ENCODE peak calls at places on chromosomes 6 and 20, in nine cellular contexts. One of them, this sample, is unnamed.

GRCh38 chr6:56620229-56620868 is 22.3 kb downstream of the DST start:
- DNase-seq in fibroblast of the aortic adventitia: no peak
- DNase-seq in left ventricle myocardium inferior: no peak
- DNase-seq in ascending aorta: no peak
- DNase-seq in cardiac fibroblast: no peak
- DNase-seq in epithelial cell of proximal tubule: no peak
- DNase-seq in fibroblast of villous mesenchyme: no peak
- DNase-seq in tibial artery: no peak
- DNase-seq in fibroblast of mammary gland: no peak
- DNase-seq in this sample: peak; percentile 47

GRCh38 chr6:125571207-125571740 is 178.2 kb upstream of the HEY2 start:
- DNase-seq in fibroblast of the aortic adventitia: peak; percentile 62
- DNase-seq in left ventricle myocardium inferior: no peak
- DNase-seq in ascending aorta: no peak
- DNase-seq in cardiac fibroblast: no peak
- DNase-seq in epithelial cell of proximal tubule: no peak
- DNase-seq in fibroblast of villous mesenchyme: no peak
- DNase-seq in tibial artery: no peak
- DNase-seq in fibroblast of mammary gland: no peak
- DNase-seq in this sample: no peak

GRCh38 chr20:18805881-18806280 is 7.7 kb upstream of the SCP2D1 start:
- DNase-seq in fibroblast of the aortic adventitia: no peak
- DNase-seq in left ventricle myocardium inferior: no peak
- DNase-seq in ascending aorta: no peak
- DNase-seq in cardiac fibroblast: peak; percentile 9
- DNase-seq in epithelial cell of proximal tubule: no peak
- DNase-seq in fibroblast of villous mesenchyme: peak; percentile 10
- DNase-seq in tibial artery: no peak
- DNase-seq in fibroblast of mammary gland: peak; percentile 48
- DNase-seq in this sample: no peak

GRCh38 chr20:33667245-33668086 is 723 bp downstream of the ACTL10 start:
- DNase-seq in fibroblast of the aortic adventitia: peak; percentile 74
- DNase-seq in left ventricle myocardium inferior: peak; percentile 58
- DNase-seq in ascending aorta: no peak
- DNase-seq in cardiac fibroblast: peak; percentile 78
- DNase-seq in epithelial cell of proximal tubule: no peak
- DNase-seq in fibroblast of villous mesenchyme: peak; percentile 69
- DNase-seq in tibial artery: no peak
- DNase-seq in fibroblast of mammary gland: peak; percentile 79
- DNase-seq in this sample: peak; percentile 79

GRCh38 chr6:111809264-111809663 is 64.0 kb downstream of the FYN start:
- DNase-seq in fibroblast of the aortic adventitia: no peak
- DNase-seq in left ventricle myocardium inferior: no peak
- DNase-seq in ascending aorta: no peak
- DNase-seq in cardiac fibroblast: peak; percentile 46
- DNase-seq in epithelial cell of proximal tubule: no peak
- DNase-seq in fibroblast of villous mesenchyme: no peak
- DNase-seq in tibial artery: no peak
- DNase-seq in fibroblast of mammary gland: peak; percentile 67
- DNase-seq in this sample: no peak

GRCh38 chr6:80165143-80165542 is 58.7 kb downstream of the BCKDHB start:
- DNase-seq in fibroblast of the aortic adventitia: no peak
- DNase-seq in left ventricle myocardium inferior: no peak
- DNase-seq in ascending aorta: no peak
- DNase-seq in cardiac fibroblast: peak; percentile 84
- DNase-seq in epithelial cell of proximal tubule: no peak
- DNase-seq in fibroblast of villous mesenchyme: peak; percentile 56
- DNase-seq in tibial artery: no peak
- DNase-seq in fibroblast of mammary gland: peak; percentile 79
- DNase-seq in this sample: peak; percentile 41

GRCh38 chr6:147648936-147649335 is 140.4 kb downstream of the SAMD5 start:
- DNase-seq in fibroblast of the aortic adventitia: no peak
- DNase-seq in left ventricle myocardium inferior: no peak
- DNase-seq in ascending aorta: no peak
- DNase-seq in cardiac fibroblast: no peak
- DNase-seq in epithelial cell of proximal tubule: no peak
- DNase-seq in fibroblast of villous mesenchyme: peak; percentile 43
- DNase-seq in tibial artery: no peak
- DNase-seq in fibroblast of mammary gland: no peak
- DNase-seq in this sample: no peak

GRCh38 chr6:125252891-125253290 is 48.9 kb downstream of the HDDC2 start:
- DNase-seq in fibroblast of the aortic adventitia: no peak
- DNase-seq in left ventricle myocardium inferior: no peak
- DNase-seq in ascending aorta: no peak
- DNase-seq in cardiac fibroblast: no peak
- DNase-seq in epithelial cell of proximal tubule: no peak
- DNase-seq in fibroblast of villous mesenchyme: no peak
- DNase-seq in tibial artery: no peak
- DNase-seq in fibroblast of mammary gland: peak; percentile 41
- DNase-seq in this sample: peak; percentile 11

GRCh38 chr6:169251822-169252804 is 1.5 kb downstream of the THBS2 start:
- DNase-seq in fibroblast of the aortic adventitia: peak; percentile 29
- DNase-seq in left ventricle myocardium inferior: no peak
- DNase-seq in ascending aorta: no peak
- DNase-seq in cardiac fibroblast: peak; percentile 36
- DNase-seq in epithelial cell of proximal tubule: no peak
- DNase-seq in fibroblast of villous mesenchyme: no peak
- DNase-seq in tibial artery: peak; percentile 19
- DNase-seq in fibroblast of mammary gland: no peak
- DNase-seq in this sample: no peak

GRCh38 chr6:170063431-170063830 is 227.4 kb downstream of the DLL1 start:
- DNase-seq in fibroblast of the aortic adventitia: no peak
- DNase-seq in left ventricle myocardium inferior: no peak
- DNase-seq in ascending aorta: no peak
- DNase-seq in cardiac fibroblast: no peak
- DNase-seq in epithelial cell of proximal tubule: no peak
- DNase-seq in fibroblast of villous mesenchyme: no peak
- DNase-seq in tibial artery: peak; percentile 12
- DNase-seq in fibroblast of mammary gland: no peak
- DNase-seq in this sample: no peak

GRCh38 chr6:6790393-6790792 is 201.9 kb downstream of the LY86 start:
- DNase-seq in fibroblast of the aortic adventitia: no peak
- DNase-seq in left ventricle myocardium inferior: no peak
- DNase-seq in ascending aorta: no peak
- DNase-seq in cardiac fibroblast: no peak
- DNase-seq in epithelial cell of proximal tubule: no peak
- DNase-seq in fibroblast of villous mesenchyme: no peak
- DNase-seq in tibial artery: no peak
- DNase-seq in fibroblast of mammary gland: no peak
- DNase-seq in this sample: no peak

GRCh38 chr6:6785163-6785521 is 196.6 kb downstream of the LY86 start:
- DNase-seq in fibroblast of the aortic adventitia: peak; percentile 27
- DNase-seq in left ventricle myocardium inferior: no peak
- DNase-seq in ascending aorta: no peak
- DNase-seq in cardiac fibroblast: no peak
- DNase-seq in epithelial cell of proximal tubule: no peak
- DNase-seq in fibroblast of villous mesenchyme: no peak
- DNase-seq in tibial artery: no peak
- DNase-seq in fibroblast of mammary gland: peak; percentile 23
- DNase-seq in this sample: no peak

GRCh38 chr6:6790891-6791290 is 202.4 kb downstream of the LY86 start:
- DNase-seq in fibroblast of the aortic adventitia: no peak
- DNase-seq in left ventricle myocardium inferior: no peak
- DNase-seq in ascending aorta: no peak
- DNase-seq in cardiac fibroblast: peak; percentile 35
- DNase-seq in epithelial cell of proximal tubule: peak; percentile 91
- DNase-seq in fibroblast of villous mesenchyme: no peak
- DNase-seq in tibial artery: no peak
- DNase-seq in fibroblast of mammary gland: no peak
- DNase-seq in this sample: no peak

GRCh38 chr6:6784514-6785162 is 196.1 kb downstream of the LY86 start:
- DNase-seq in fibroblast of the aortic adventitia: no peak
- DNase-seq in left ventricle myocardium inferior: no peak
- DNase-seq in ascending aorta: no peak
- DNase-seq in cardiac fibroblast: no peak
- DNase-seq in epithelial cell of proximal tubule: no peak
- DNase-seq in fibroblast of villous mesenchyme: no peak
- DNase-seq in tibial artery: no peak
- DNase-seq in fibroblast of mammary gland: peak; percentile 19
- DNase-seq in this sample: no peak

DNA sequence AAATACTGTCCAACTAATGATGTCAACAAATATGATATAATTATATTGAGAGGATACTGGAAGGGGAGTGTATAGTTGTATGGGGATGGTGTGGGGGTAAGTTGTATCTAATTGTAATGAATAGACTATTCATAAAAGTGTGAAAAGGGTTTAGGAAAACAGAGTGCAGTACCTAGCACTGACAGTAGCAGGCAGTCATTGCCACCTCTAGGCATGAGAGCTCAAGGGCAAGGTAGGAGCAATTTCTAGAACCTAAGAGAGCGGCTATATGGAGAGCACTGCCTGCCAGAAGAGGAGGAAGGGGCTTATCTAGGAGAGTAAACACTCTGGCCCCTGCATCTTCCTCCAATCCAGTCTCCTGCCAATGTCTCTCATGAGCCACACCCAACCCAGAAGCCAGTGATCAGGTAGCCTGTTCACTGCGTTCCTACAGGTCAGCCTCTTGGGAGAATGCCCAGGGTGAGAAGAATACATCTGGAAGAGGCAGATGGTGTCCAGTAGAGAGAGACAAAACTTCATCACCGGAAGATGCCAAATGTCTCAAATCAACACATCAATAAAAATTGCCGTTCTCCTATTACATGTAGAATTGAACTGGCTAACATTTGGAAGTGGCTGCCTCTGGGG is 200.0 kb downstream of the LY86 start:
- DNase-seq in fibroblast of the aortic adventitia: no peak
- DNase-seq in left ventricle myocardium inferior: no peak
- DNase-seq in ascending aorta: no peak
- DNase-seq in cardiac fibroblast: peak; percentile 20
- DNase-seq in epithelial cell of proximal tubule: no peak
- DNase-seq in fibroblast of villous mesenchyme: no peak
- DNase-seq in tibial artery: no peak
- DNase-seq in fibroblast of mammary gland: peak; percentile 29
- DNase-seq in this sample: peak; percentile 24
- TF ChIP-seq CTCF in fibroblast of the aortic adventitia: peak; percentile 40
- TF ChIP-seq CTCF in left ventricle myocardium inferior: peak; percentile 49
- TF ChIP-seq CTCF in ascending aorta: peak; percentile 24
- TF ChIP-seq CTCF in cardiac fibroblast: peak; percentile 70
- TF ChIP-seq CTCF in epithelial cell of proximal tubule: peak; percentile 63
- TF ChIP-seq CTCF in fibroblast of villous mesenchyme: peak; percentile 63
- TF ChIP-seq CTCF in tibial artery: peak; percentile 12
- TF ChIP-seq CTCF in fibroblast of mammary gland: peak; percentile 62
- TF ChIP-seq CTCF in this sample: peak; percentile 61

GRCh38 chr6:152364846-152365245 is 272.3 kb downstream of the SYNE1 start:
- DNase-seq in fibroblast of the aortic adventitia: no peak
- DNase-seq in left ventricle myocardium inferior: no peak
- DNase-seq in ascending aorta: no peak
- DNase-seq in cardiac fibroblast: no peak
- DNase-seq in epithelial cell of proximal tubule: no peak
- DNase-seq in fibroblast of villous mesenchyme: no peak
- DNase-seq in tibial artery: no peak
- DNase-seq in fibroblast of mammary gland: no peak
- DNase-seq in this sample: no peak

GRCh38 chr6:152371775-152372174 is 265.4 kb downstream of the SYNE1 start:
- DNase-seq in fibroblast of the aortic adventitia: no peak
- DNase-seq in left ventricle myocardium inferior: no peak
- DNase-seq in ascending aorta: no peak
- DNase-seq in cardiac fibroblast: no peak
- DNase-seq in epithelial cell of proximal tubule: no peak
- DNase-seq in fibroblast of villous mesenchyme: no peak
- DNase-seq in tibial artery: no peak
- DNase-seq in fibroblast of mammary gland: no peak
- DNase-seq in this sample: no peak

GRCh38 chr6:152372945-152373344 is 264.2 kb downstream of the SYNE1 start:
- DNase-seq in fibroblast of the aortic adventitia: no peak
- DNase-seq in left ventricle myocardium inferior: no peak
- DNase-seq in ascending aorta: no peak
- DNase-seq in cardiac fibroblast: no peak
- DNase-seq in epithelial cell of proximal tubule: no peak
- DNase-seq in fibroblast of villous mesenchyme: no peak
- DNase-seq in tibial artery: no peak
- DNase-seq in fibroblast of mammary gland: no peak
- DNase-seq in this sample: no peak

DNA sequence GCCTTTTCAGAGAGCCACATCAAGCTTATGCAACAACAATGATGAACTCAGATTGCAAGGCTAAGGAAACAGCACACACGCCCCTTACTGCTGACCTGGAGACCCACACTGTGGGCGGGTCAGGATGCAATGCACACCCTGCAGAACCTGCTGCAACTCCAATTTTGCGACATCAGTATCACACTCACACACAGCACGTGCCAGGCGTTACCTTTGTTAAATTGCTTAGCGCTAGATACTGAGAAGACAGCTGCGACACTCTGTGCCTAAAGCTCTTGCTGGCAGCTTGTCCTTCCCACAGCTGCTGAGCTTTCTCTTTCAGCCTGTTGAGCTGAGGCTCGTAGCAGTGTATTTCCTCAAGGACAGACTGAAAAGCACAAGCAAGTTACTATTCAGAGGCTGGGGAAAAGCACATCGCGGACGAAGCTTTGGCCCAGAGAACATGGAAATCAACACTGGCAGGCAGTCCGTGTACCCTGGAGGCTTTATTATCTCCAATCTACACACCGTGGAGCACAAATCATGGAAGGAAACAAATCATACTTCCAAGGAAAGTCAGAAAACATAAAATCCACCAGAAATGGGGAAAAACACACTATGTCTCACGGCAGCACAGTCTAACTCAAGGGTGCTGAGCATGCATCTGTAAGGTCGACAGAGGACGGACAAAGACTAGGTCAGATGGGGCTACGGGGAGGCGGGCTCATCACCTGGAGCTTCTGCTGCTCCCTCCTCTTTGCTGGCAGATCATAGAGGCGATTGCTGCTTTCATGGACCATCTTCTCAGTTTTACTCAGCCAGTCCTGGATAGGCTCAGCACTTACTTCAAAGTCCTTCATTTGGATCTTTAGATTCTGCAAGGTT is 268.2 kb downstream of the SYNE1 start:
- DNase-seq in fibroblast of the aortic adventitia: peak; percentile 56
- DNase-seq in left ventricle myocardium inferior: peak; percentile 59
- DNase-seq in ascending aorta: no peak
- DNase-seq in cardiac fibroblast: peak; percentile 50
- DNase-seq in epithelial cell of proximal tubule: no peak
- DNase-seq in fibroblast of villous mesenchyme: peak; percentile 48
- DNase-seq in tibial artery: peak; percentile 50
- DNase-seq in fibroblast of mammary gland: peak; percentile 27
- DNase-seq in this sample: peak; percentile 53
- H3K4me3 ChIP-seq in fibroblast of the aortic adventitia: no peak overlapping the region
- H3K4me3 ChIP-seq in left ventricle myocardium inferior: peak overlapping the region; percentile 44
- H3K4me3 ChIP-seq in ascending aorta: peak overlapping the region; percentile 25
- H3K4me3 ChIP-seq in cardiac fibroblast: no peak overlapping the region
- H3K4me3 ChIP-seq in epithelial cell of proximal tubule: no peak overlapping the region
- H3K4me3 ChIP-seq in fibroblast of villous mesenchyme: no peak overlapping the region
- H3K4me3 ChIP-seq in tibial artery: no peak overlapping the region
- H3K4me3 ChIP-seq in fibroblast of mammary gland: no peak overlapping the region
- H3K4me3 ChIP-seq in this sample: peak overlapping the region; percentile 8

GRCh38 chr6:5379647-5380242 is 118.4 kb downstream of the FARS2 start:
- DNase-seq in fibroblast of the aortic adventitia: peak; percentile 60
- DNase-seq in left ventricle myocardium inferior: no peak
- DNase-seq in ascending aorta: no peak
- DNase-seq in cardiac fibroblast: peak; percentile 56
- DNase-seq in epithelial cell of proximal tubule: no peak
- DNase-seq in fibroblast of villous mesenchyme: peak; percentile 52
- DNase-seq in tibial artery: no peak
- DNase-seq in fibroblast of mammary gland: peak; percentile 55
- DNase-seq in this sample: peak; percentile 59
- TF ChIP-seq CTCF in fibroblast of the aortic adventitia: peak; percentile 75
- TF ChIP-seq CTCF in left ventricle myocardium inferior: peak; percentile 44
- TF ChIP-seq CTCF in ascending aorta: no peak
- TF ChIP-seq CTCF in cardiac fibroblast: peak; percentile 80
- TF ChIP-seq CTCF in epithelial cell of proximal tubule: peak; percentile 88
- TF ChIP-seq CTCF in fibroblast of villous mesenchyme: peak; percentile 84
- TF ChIP-seq CTCF in tibial artery: no peak
- TF ChIP-seq CTCF in fibroblast of mammary gland: peak; percentile 79
- TF ChIP-seq CTCF in this sample: peak; percentile 75

GRCh38 chr6:168229368-168229752 is 90.2 kb downstream of the DACT2 start:
- DNase-seq in fibroblast of the aortic adventitia: no peak
- DNase-seq in left ventricle myocardium inferior: no peak
- DNase-seq in ascending aorta: no peak
- DNase-seq in cardiac fibroblast: no peak
- DNase-seq in epithelial cell of proximal tubule: no peak
- DNase-seq in fibroblast of villous mesenchyme: no peak
- DNase-seq in tibial artery: no peak
- DNase-seq in fibroblast of mammary gland: no peak
- DNase-seq in this sample: no peak
- H3K4me3 ChIP-seq in fibroblast of the aortic adventitia: no peak overlapping the region
- H3K4me3 ChIP-seq in left ventricle myocardium inferior: no peak overlapping the region
- H3K4me3 ChIP-seq in ascending aorta: no peak overlapping the region
- H3K4me3 ChIP-seq in cardiac fibroblast: no peak overlapping the region
- H3K4me3 ChIP-seq in epithelial cell of proximal tubule: no peak overlapping the region
- H3K4me3 ChIP-seq in fibroblast of villous mesenchyme: no peak overlapping the region
- H3K4me3 ChIP-seq in tibial artery: no peak overlapping the region
- H3K4me3 ChIP-seq in fibroblast of mammary gland: no peak overlapping the region
- H3K4me3 ChIP-seq in this sample: no peak overlapping the region

This sample was measured in fibroblast of pulmonary artery.